ENCODE peak calls at places on chromosomes 1 and 21, in ten cellular contexts. U is astrocyte of the spinal cord; L is retinal pigment epithelial cell; F is heart right ventricle; J is HCT116; Z is pancreas; C is CD4-positive, alpha-beta memory T cell; K is AG04449; R is coronary artery; H is cardiac fibroblast. T is an unnamed sample.

GRCh38 chr1:21834666-21835065 is 22.6 kb downstream of the LDLRAD2 start:
- DNase-seq in C (no peak), J (no peak), Z (no peak), L (no peak), R (no peak), F (no peak), H (no peak), K (no peak), U (no peak), T (no peak)

GRCh38 chr1:62436039-62436465 is 797 bp upstream of the USP1 start:
- DNase-seq in Z (peak), L (no peak), R (no peak), H (no peak), K (no peak), U (no peak), J (no peak), C (no peak), F (no peak), T (no peak)

GRCh38 chr1:55447488-55447887 is 232.3 kb upstream of the USP24 start:
- DNase-seq in J (no peak), K (no peak), H (no peak), R (no peak), C (no peak), U (no peak), L (no peak), F (no peak), Z (no peak), T (no peak)

GRCh38 chr1:211621471-211622198 is 42.7 kb upstream of the SLC30A1 start:
- DNase-seq in U (no peak), L (no peak), Z (no peak), C (no peak), J (no peak), K (no peak), R (no peak), F (peak), H (peak), T (no peak)

GRCh38 chr1:198007011-198007410 is 89.8 kb downstream of the LHX9 start:
- DNase-seq in U (no peak), J (no peak), H (no peak), F (no peak), L (no peak), Z (no peak), K (no peak), R (no peak), C (no peak), T (no peak)

GRCh38 chr1:172654535-172654934 is 4.4 kb upstream of the FASLG start:
- DNase-seq in U (peak), L (no peak), C (no peak), H (peak), R (no peak), F (no peak), Z (no peak), K (no peak), J (no peak), T (no peak)

GRCh38 chr1:109447524-109447923 is 18.8 kb upstream of the SYPL2 start:
- DNase-seq in C (no peak), Z (no peak), L (no peak), H (no peak), K (no peak), U (no peak), R (no peak), F (no peak), J (no peak), T (no peak)

GRCh38 chr1:189678779-189679178 is 798.9 kb downstream of the BRINP3 start:
- DNase-seq in U (no peak), C (no peak), R (no peak), L (no peak), F (no peak), K (no peak), Z (no peak), H (peak), J (no peak), T (no peak)

GRCh38 chr1:219498666-219499065 is 114.2 kb downstream of the ZC3H11B start:
- DNase-seq in H (peak), R (no peak), C (no peak), Z (no peak), J (no peak), U (no peak), K (no peak), F (no peak), L (no peak), T (no peak)

GRCh38 chr1:11563560-11564069 is 84.7 kb downstream of the DISP3 start:
- DNase-seq in U (no peak), C (no peak), K (peak), H (peak), L (no peak), F (no peak), Z (no peak), R (no peak), J (no peak), T (no peak)

GRCh38 chr1:180626711-180627110 is 5.1 kb upstream of the XPR1 start:
- DNase-seq in Z (no peak), R (no peak), K (no peak), L (no peak), H (no peak), U (no peak), C (no peak), F (no peak), J (no peak), T (no peak)

GRCh38 chr21:25296239-25296638 is 311.0 kb downstream of the MRPL39 start:
- DNase-seq in R (no peak), K (no peak), U (no peak), C (no peak), H (peak), J (no peak), Z (no peak), F (no peak), L (no peak), T (no peak)

GRCh38 chr21:38241029-38241740 is 15.6 kb upstream of the KCNJ15 start:
- DNase-seq in Z (no peak), C (no peak), R (no peak), J (no peak), F (no peak), U (peak), K (no peak), H (peak), L (no peak), T (no peak)

GRCh38 chr1:197915797-197916686 is 1.1 kb upstream of the LHX9 start:
- DNase-seq in K (no peak), H (peak), J (peak), R (no peak), U (peak), Z (peak), C (peak), F (peak), L (no peak), T (peak)

GRCh38 chr1:219784660-219785391 is 143.5 kb downstream of the SLC30A10 start:
- DNase-seq in H (peak), Z (no peak), R (no peak), K (no peak), U (no peak), J (no peak), C (no peak), L (no peak), F (no peak), T (no peak)

GRCh38 chr1:26788515-26788785 is 700 bp downstream of the PIGV start:
- DNase-seq in U (no peak), R (no peak), H (no peak), Z (no peak), C (no peak), K (no peak), L (no peak), F (no peak), J (no peak), T (no peak)

GRCh38 chr1:9827558-9828185 is 3.9 kb upstream of the CLSTN1 start:
- DNase-seq in L (no peak), U (peak), R (no peak), C (peak), F (no peak), K (no peak), J (no peak), Z (no peak), H (no peak), T (no peak)

DNA sequence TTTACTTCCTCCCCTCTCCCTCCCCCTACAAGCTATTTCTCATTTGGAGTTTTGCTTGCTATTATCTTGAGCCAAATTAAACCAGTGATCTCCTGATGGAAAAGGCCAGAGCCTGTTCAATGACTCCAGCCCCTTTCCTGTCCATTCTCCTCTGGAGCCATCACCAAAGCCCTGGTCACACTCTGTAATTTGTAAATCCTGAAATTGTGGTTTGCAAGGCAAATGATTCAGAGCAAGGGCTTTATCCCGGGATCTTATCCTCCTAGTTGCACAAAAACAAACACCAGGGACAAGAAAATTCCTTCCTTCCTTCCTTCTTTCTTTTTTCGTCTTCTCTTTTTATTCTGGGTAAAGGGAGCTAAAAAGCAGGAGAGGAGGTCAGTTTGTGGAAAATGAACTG is 366.1 kb upstream of the ST6GALNAC5 start:
- DNase-seq in C (no peak), L (no peak), K (no peak), Z (no peak), R (no peak), J (no peak), H (no peak), U (no peak), F (no peak), T (no peak)
- H3K4me3 ChIP-seq in C (no peak), L (no peak), K (no peak), Z (no peak), R (no peak), J (no peak), H (no peak), U (no peak), F (no peak), T (no peak)

GRCh38 chr1:193408782-193409293 is 222.4 kb upstream of the B3GALT2 start:
- DNase-seq in R (peak), F (peak), J (no peak), U (peak), Z (peak), C (peak), H (peak), K (peak), L (peak), T (no peak)
- H3K4me3 ChIP-seq in R (peak), F (peak), J (no peak), U (no peak), Z (no peak), C (no peak), H (peak), K (no peak), L (no peak), T (no peak)

GRCh38 chr1:222904451-222904850 is 89.6 kb downstream of the DISP1 start:
- DNase-seq in Z (no peak), C (no peak), F (no peak), U (no peak), J (no peak), R (no peak), L (no peak), K (no peak), H (no peak), T (no peak)
- H3K4me3 ChIP-seq in Z (no peak), C (no peak), F (no peak), U (no peak), J (no peak), R (no peak), L (no peak), K (no peak), H (no peak), T (no peak)

DNA sequence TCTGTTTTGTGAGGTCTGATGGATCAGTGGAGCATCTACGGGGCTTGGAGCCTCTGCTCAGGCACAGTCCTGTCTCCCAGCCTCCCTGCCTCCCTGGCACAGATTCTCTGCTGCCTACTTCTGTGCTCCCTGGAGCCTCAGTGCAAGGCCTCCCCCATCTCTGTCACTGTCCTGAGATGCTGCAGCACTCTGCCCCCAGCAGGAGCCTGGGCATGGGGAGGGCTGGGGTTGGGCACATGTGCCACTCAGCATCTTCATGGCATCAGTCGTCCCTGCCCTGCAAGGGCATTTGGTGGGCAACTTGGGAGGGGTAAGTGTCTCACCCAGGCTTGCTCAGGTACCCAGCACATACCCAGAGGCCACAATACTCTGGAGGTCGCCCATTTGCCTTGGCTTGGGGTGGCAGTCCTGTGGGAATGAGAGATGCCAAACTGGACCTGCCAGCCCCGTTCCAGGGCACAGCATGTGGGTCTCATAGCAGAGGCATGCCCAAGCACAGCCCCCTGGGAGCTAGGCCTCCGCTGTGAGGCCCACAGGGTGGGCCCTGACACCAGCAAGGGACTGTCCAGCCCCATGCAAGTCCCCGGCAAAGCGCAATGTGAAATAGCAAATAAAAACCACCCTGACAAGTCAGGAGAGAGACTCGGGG is 28.7 kb downstream of the PADI3 start:
- DNase-seq in J (no peak), U (no peak), F (no peak), K (no peak), L (no peak), R (no peak), Z (no peak), H (no peak), C (no peak), T (no peak)
- H3K4me3 ChIP-seq in J (no peak), U (no peak), F (no peak), K (no peak), L (no peak), R (no peak), Z (no peak), H (no peak), C (no peak), T (no peak)

T was measured in HAP-1.